ENCODE peak calls at places on chromosomes 12 and 14, in seven cellular contexts. Z is stomach, F is tibial nerve, N is A549, J is esophagus muscularis mucosa, Y is sigmoid colon, G is K562. L is an unnamed sample.

GRCh38 chr14:95185452-95186392 is 28.4 kb upstream of the DICER1 start:
- DNase-seq in J (peak; percentile 93), Y (peak; percentile 84), G (peak; percentile 63), Z (peak; percentile 44), F (peak; percentile 23), N (no peak), L (no peak)

GRCh38 chr14:67728258-67728657 is 26.6 kb downstream of the RDH12 start:
- DNase-seq in J (no peak), N (no peak), F (no peak), G (no peak), Y (no peak), Z (no peak), L (no peak)

GRCh38 chr14:85572021-85572420 is 42.1 kb downstream of the FLRT2 start:
- DNase-seq in N (no peak), J (no peak), F (no peak), Y (no peak), Z (no peak), G (no peak), L (no peak)

GRCh38 chr12:102685841-102686240 is 205.5 kb upstream of the IGF1 start:
- DNase-seq in Y (no peak), F (no peak), G (no peak), J (no peak), Z (no peak), N (no peak), L (no peak)

GRCh38 chr12:57031228-57031670 is 14.9 kb upstream of the TAC3 start:
- DNase-seq in Y (peak; percentile 14), Z (no peak), J (no peak), G (no peak), N (peak; percentile 35), F (no peak), L (no peak)

GRCh38 chr14:103427485-103428443 is 42.5 kb downstream of the MARK3 start:
- DNase-seq in N (peak; percentile 21), Z (no peak), Y (no peak), G (peak; percentile 67), J (no peak), F (no peak), L (peak; percentile 57)

GRCh38 chr14:96904201-96904600 is 107.0 kb downstream of the VRK1 start:
- DNase-seq in Y (no peak), G (no peak), N (peak; percentile 4), Z (no peak), J (no peak), F (no peak), L (no peak)

GRCh38 chr14:21049263-21049662 is 7.1 kb downstream of the RNASE7 start:
- DNase-seq in G (no peak), Z (no peak), J (no peak), Y (no peak), F (no peak), N (no peak), L (no peak)

GRCh38 chr14:95463173-95463901 is 53.1 kb downstream of the SYNE3 start:
- DNase-seq in F (no peak), N (no peak), Z (peak; percentile 62), J (no peak), Y (no peak), G (no peak), L (no peak)

GRCh38 chr12:65449400-65449799 is 170.9 kb downstream of the MSRB3 start:
- DNase-seq in J (no peak), Z (no peak), N (no peak), Y (no peak), F (no peak), G (no peak), L (no peak)

DNA sequence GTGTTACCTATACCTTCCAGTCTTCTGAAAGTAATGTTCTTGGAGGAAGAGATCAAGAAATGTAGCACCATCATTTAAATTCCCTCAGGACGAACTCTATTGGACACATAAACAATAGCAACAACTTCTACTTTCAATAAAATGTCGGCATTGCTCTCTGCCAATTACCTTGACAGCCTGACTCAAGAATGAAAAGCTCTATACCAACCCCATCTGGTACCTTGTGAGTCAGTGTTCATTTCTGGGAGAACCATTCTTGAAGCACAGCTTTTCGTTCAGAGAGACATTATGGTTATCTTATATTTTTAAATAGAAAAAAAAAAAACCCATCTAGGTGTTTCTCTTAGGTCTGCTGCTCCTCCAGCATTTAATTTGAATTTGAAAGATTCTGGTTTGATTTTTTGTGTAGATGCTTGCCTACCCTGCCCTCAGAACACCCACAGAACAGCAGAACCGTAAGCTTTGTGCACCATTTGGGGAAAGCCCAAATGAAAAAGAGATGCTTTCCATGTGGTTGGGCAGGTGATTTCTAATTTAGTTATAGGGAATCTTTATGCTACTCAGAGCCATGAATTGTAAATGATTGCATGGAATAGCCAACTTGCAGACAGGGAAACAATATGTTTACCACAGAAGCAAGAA is 156.0 kb downstream of the SAMD4A start:
- DNase-seq in Z (no peak), N (peak; percentile 59), Y (no peak), G (no peak), F (no peak), J (no peak), L (no peak)
- TF ChIP-seq CTCF in Z (no peak), N (peak; percentile 49), Y (peak; percentile 12), G (peak; percentile 47), F (no peak), J (peak; percentile 42), L (no peak)

GRCh38 chr12:131455581-131456110 is 255.2 kb upstream of the SFSWAP start:
- DNase-seq in G (no peak), Y (no peak), F (no peak), Z (peak; percentile 23), J (no peak), N (no peak), L (no peak)

GRCh38 chr12:131457028-131457310 is 253.9 kb upstream of the SFSWAP start:
- DNase-seq in J (no peak), F (no peak), N (no peak), Z (peak; percentile 17), Y (no peak), G (no peak), L (no peak)

GRCh38 chr12:131454418-131455217 is 256.3 kb upstream of the SFSWAP start:
- DNase-seq in N (peak; percentile 84), F (no peak), Z (peak; percentile 27), J (no peak), G (peak; percentile 73), Y (no peak), L (peak; percentile 52)

GRCh38 chr12:131456301-131457027 is 254.4 kb upstream of the SFSWAP start:
- DNase-seq in Y (no peak), N (no peak), G (no peak), J (no peak), F (no peak), Z (peak; percentile 18), L (no peak)

GRCh38 chr12:131455218-131455506 is 255.7 kb upstream of the SFSWAP start:
- DNase-seq in N (no peak), Z (no peak), G (no peak), F (no peak), J (no peak), Y (no peak), L (no peak)
- TF ChIP-seq EP300 in N (no peak), Z (no peak), G (no peak), F (no peak), J (no peak), Y (no peak), L (no peak)

DNA sequence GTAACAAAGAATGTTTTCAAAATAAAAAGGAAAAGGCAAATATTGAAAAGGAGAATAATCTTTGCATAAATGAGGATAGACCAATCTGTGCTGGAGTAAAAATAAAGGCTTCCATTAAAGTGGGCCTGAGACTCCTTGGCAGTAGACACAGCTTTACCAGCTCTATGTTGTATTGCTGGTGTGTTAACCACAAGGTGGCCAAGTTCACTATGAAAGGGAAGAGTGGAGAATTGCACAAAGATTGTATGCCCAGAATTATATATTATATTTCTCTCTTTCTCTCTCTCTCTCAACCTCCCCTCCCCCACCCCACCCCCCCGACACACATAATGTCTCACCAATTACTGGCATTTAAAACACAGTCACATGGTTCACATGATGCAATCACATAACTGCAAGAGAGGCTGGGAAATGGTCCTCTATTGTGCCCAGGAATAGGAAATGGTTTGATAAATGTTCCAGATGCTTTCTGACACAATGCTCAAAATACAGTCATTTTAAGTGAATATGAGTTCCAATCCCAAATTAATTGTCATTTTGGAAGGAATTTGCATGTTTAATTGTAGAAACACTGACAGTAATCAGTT is 222.6 kb upstream of the SYT1 start:
- DNase-seq in F (no peak), Y (no peak), Z (no peak), J (no peak), G (no peak), N (peak; percentile 26), L (no peak)
- TF ChIP-seq CTCF in F (no peak), Y (no peak), Z (no peak), J (no peak), G (no peak), N (no peak), L (no peak)

GRCh38 chr12:46110220-46110700 is 119.9 kb upstream of the SCAF11 start:
- DNase-seq in J (no peak), Y (no peak), F (no peak), N (no peak), G (no peak), Z (peak; percentile 33), L (no peak)

GRCh38 chr12:46109343-46110219 is 119.2 kb upstream of the SCAF11 start:
- DNase-seq in Y (no peak), G (no peak), Z (no peak), J (no peak), N (no peak), F (no peak), L (no peak)

GRCh38 chr12:46107591-46107990 is 117.2 kb upstream of the SCAF11 start:
- DNase-seq in F (no peak), G (no peak), N (no peak), J (no peak), Y (no peak), Z (no peak), L (no peak)

GRCh38 chr12:46110928-46111699 is 120.7 kb upstream of the SCAF11 start:
- DNase-seq in G (no peak), Z (no peak), Y (no peak), N (no peak), J (no peak), F (no peak), L (no peak)

GRCh38 chr12:46108721-46109120 is 118.3 kb upstream of the SCAF11 start:
- DNase-seq in Z (no peak), J (no peak), G (no peak), F (no peak), N (no peak), Y (no peak), L (no peak)
- TF ChIP-seq EP300 in Z (no peak), J (no peak), G (no peak), F (no peak), N (no peak), Y (no peak), L (no peak)

L was measured in ovary.